ENCODE peak calls at places on chromosome 14, in six cellular contexts. F is ovary, C is transverse colon, R is tibial artery, L is GM23338, T is astrocyte of the spinal cord. N is an unnamed sample.

GRCh38 chr14:75252254-75252837 is 26.3 kb upstream of the FOS start:
- DNase-seq in T (no peak), L (no peak), C (peak; percentile 81), R (no peak), F (no peak), N (no peak)

GRCh38 chr14:57634335-57634734 is 140.7 kb upstream of the CCDC198 start:
- DNase-seq in T (no peak), F (no peak), L (peak; percentile 19), C (no peak), R (no peak), N (no peak)

GRCh38 chr14:72510566-72510965 is 383.3 kb downstream of the DPF3 start:
- DNase-seq in C (no peak), F (no peak), L (no peak), T (no peak), R (no peak), N (no peak)

GRCh38 chr14:77186911-77187648 is 5.5 kb downstream of the TMEM63C start:
- DNase-seq in L (peak; percentile 36), C (peak; percentile 16), T (peak; percentile 43), R (no peak), F (peak; percentile 50), N (no peak)

GRCh38 chr14:94748667-94749347 is 21.1 kb downstream of the GSC start:
- DNase-seq in T (no peak), F (no peak), L (peak; percentile 80), C (peak; percentile 17), R (no peak), N (no peak)

GRCh38 chr14:70804556-70805162 is 4.7 kb downstream of the MAP3K9 start:
- DNase-seq in T (no peak), R (no peak), L (peak; percentile 57), F (no peak), C (no peak), N (no peak)

GRCh38 chr14:80607430-80608200 is 333.9 kb downstream of the CEP128 start:
- DNase-seq in R (no peak), L (no peak), F (no peak), T (no peak), C (no peak), N (no peak)

GRCh38 chr14:75295061-75295461 is 16.4 kb downstream of the FOS start:
- DNase-seq in C (peak; percentile 83), T (peak; percentile 76), L (peak; percentile 68), F (peak; percentile 75), R (peak; percentile 71), N (no peak)

GRCh38 chr14:23259412-23259811 is 21.7 kb downstream of the RNF212B start:
- DNase-seq in F (no peak), C (no peak), R (no peak), T (no peak), L (no peak), N (no peak)

GRCh38 chr14:73014105-73014504 is 12.8 kb downstream of the ZFYVE1 start:
- DNase-seq in L (no peak), C (no peak), F (no peak), T (peak; percentile 75), R (no peak), N (no peak)

GRCh38 chr14:42163136-42163535 is 556.5 kb downstream of the LRFN5 start:
- DNase-seq in F (no peak), L (no peak), T (no peak), R (no peak), C (no peak), N (peak; percentile 51)

GRCh38 chr14:73521229-73521628 is 15.7 kb upstream of the ACOT1 start:
- DNase-seq in L (no peak), T (no peak), C (no peak), R (no peak), F (no peak), N (no peak)

GRCh38 chr14:75661499-75661814 is 411 bp downstream of the TTLL5 start:
- DNase-seq in L (no peak), F (no peak), T (no peak), R (no peak), C (no peak), N (no peak)

GRCh38 chr14:87148655-87149054 is 844.3 kb downstream of the GALC start:
- DNase-seq in T (peak; percentile 40), F (no peak), C (no peak), R (no peak), L (peak; percentile 18), N (no peak)

GRCh38 chr14:73780391-73780790 is 66.2 kb upstream of the PNMA1 start:
- DNase-seq in L (no peak), R (no peak), F (no peak), C (no peak), T (no peak), N (no peak)

GRCh38 chr14:67421356-67422224 is 9.6 kb upstream of the PLEK2 start:
- DNase-seq in T (no peak), C (no peak), L (no peak), F (no peak), R (no peak), N (no peak)

GRCh38 chr14:92969470-92970232 is 46.7 kb downstream of the CHGA start:
- DNase-seq in C (no peak), T (no peak), R (no peak), F (peak; percentile 49), L (no peak), N (no peak)

DNA sequence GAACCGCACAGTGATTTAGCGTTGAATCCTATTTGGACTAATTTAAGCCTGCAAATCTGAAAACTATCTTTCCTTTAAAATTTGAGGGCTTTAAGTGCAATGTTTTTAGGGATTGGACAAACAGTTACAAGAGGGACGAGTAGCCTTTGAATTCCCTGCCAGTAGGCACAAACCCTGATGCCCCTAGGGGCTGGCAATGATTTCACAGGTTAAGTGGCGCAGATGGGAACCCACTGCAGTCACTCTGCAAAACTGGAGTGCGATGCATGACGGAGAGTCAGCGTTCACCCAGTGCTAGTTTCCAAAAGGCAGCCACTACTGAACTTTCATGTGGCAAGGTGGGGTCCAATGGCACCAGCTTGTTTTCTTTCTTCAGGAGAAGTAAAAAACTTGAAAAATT is 99.4 kb upstream of the FRMD6 start:
- DNase-seq in L (peak; percentile 46), R (no peak), C (no peak), F (no peak), T (no peak), N (no peak)
- TF ChIP-seq CTCF in L (no peak), R (no peak), C (no peak), F (no peak), T (no peak), N (no peak)

GRCh38 chr14:54488318-54488645 is 498 bp downstream of the GMFB start:
- DNase-seq in C (no peak), T (no peak), R (no peak), F (no peak), L (peak; percentile 84), N (no peak)
- TF ChIP-seq CTCF in C (no peak), T (peak; percentile 13), R (no peak), F (no peak), L (no peak), N (no peak)

GRCh38 chr14:30525833-30526232 is 33.1 kb upstream of the G2E3 start:
- DNase-seq in T (peak; percentile 1), L (no peak), F (no peak), C (no peak), R (no peak), N (peak; percentile 17)

GRCh38 chr14:30527196-30527595 is 31.8 kb upstream of the G2E3 start:
- DNase-seq in T (no peak), C (no peak), L (peak; percentile 47), R (no peak), F (no peak), N (no peak)

GRCh38 chr14:30518867-30519266 is 40.1 kb upstream of the G2E3 start:
- DNase-seq in L (no peak), R (no peak), C (no peak), F (no peak), T (no peak), N (no peak)

GRCh38 chr14:30519961-30520360 is 39.0 kb upstream of the G2E3 start:
- DNase-seq in C (no peak), L (no peak), R (no peak), T (no peak), F (no peak), N (no peak)

DNA sequence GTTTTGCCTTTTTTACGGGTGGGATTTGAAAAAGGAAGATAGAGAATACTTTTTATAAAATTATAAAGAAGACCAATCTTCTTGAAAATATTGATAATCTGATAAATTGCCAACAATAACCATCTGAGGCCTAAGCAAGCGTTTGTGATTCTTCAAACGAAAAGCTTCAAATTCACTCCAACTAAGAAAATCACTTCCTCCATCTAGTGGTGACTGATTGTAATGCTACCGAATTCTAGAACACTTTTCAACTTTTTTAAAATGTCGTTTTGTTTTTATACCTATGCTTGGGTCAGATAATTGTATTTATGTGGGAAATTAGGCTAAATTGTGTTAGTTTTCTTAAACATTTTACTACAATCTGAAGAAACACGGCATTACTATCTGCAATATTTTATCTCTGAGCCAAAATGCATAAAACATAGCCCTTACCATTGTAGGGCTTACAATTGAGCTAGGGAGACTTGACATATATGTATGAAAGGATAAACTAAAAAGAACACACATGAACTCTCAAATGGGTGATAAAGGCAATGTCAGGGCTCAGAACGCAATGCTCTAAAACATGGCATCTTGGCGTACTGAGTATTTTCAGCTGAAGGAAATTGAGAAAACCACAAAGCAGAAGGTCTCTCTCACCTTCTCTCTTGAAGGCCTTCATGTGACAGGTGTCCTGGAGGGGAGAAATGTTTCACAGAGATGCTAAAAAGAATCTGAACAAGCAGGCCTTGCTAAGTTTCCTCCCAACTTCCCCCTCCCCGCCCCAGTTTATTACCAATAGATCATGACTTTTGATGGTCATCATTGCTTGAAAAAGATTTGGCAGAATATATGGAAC is 36.8 kb upstream of the G2E3 start:
- DNase-seq in T (peak; percentile 60), F (no peak), C (no peak), R (no peak), L (peak; percentile 76), N (peak; percentile 10)
- TF ChIP-seq CTCF in T (peak; percentile 76), F (peak; percentile 50), C (peak; percentile 74), R (peak; percentile 71), L (peak; percentile 61), N (peak; percentile 58)

GRCh38 chr14:55350461-55350860 is 61.2 kb downstream of the ATG14 start:
- DNase-seq in C (no peak), F (no peak), T (no peak), R (no peak), L (peak; percentile 25), N (no peak)
- TF ChIP-seq CTCF in C (no peak), F (no peak), T (no peak), R (no peak), L (no peak), N (no peak)

DNA sequence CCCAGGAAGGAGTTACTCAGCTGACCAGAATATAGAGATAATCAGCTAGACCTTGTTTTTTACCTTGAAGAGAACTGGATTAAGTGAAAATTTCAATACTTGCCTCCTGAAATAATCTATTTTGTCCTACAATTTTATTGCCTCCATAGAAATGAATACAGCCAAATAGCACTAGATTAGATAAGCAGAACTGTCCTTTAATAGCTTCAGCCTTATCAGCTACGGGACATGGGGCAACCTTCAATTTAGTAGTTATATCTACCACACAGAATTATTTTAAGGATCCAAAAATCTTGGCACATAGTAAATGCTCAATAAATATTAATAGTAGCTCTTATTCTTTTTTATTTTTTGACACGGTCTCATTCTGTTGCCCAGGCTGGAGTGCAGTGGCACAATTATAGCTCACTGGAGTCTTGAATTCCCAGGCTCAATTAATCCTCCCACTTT is 67.2 kb upstream of the PLEKHG3 start:
- DNase-seq in F (no peak), R (no peak), T (no peak), C (no peak), L (no peak), N (no peak)
- TF ChIP-seq CTCF in F (no peak), R (no peak), T (no peak), C (peak; percentile 15), L (no peak), N (no peak)